ENCODE peak calls at places on chromosomes 6 and 20, in four cellular contexts. K is posterior cingulate gyrus, U is ELR, N is GM04504. W is an unnamed sample.

GRCh38 chr6:130417951-130418350 is 52.1 kb downstream of the TMEM200A start:
- DNase-seq in K (no peak), U (peak; percentile 80), N (no peak), W (peak; percentile 57)

GRCh38 chr6:140537834-140538680 is 1163.6 kb upstream of the CITED2 start:
- DNase-seq in K (no peak), U (peak; percentile 93), N (peak; percentile 98), W (peak; percentile 99)

GRCh38 chr20:23967616-23967979 is 21.0 kb downstream of the GGTLC1 start:
- DNase-seq in K (no peak), U (no peak), N (no peak), W (no peak)

GRCh38 chr6:153947817-153948447 is 91.1 kb upstream of the OPRM1 start:
- DNase-seq in K (no peak), U (peak; percentile 37), N (no peak), W (no peak)

GRCh38 chr6:113187671-113188070 is 669.5 kb upstream of the MARCKS start:
- DNase-seq in K (no peak), U (no peak), N (peak; percentile 65), W (no peak)

GRCh38 chr6:148831064-148831463 is 84.2 kb downstream of the UST start:
- DNase-seq in K (no peak), U (peak; percentile 42), N (no peak), W (no peak)

GRCh38 chr20:15674253-15675145 is 898.7 kb downstream of the KIF16B start:
- DNase-seq in K (no peak), U (no peak), N (no peak), W (no peak)

GRCh38 chr6:33860706-33861474 is 57.1 kb upstream of the MLN start:
- DNase-seq in K (no peak), U (no peak), N (peak; percentile 32), W (no peak)

GRCh38 chr6:14224359-14225103 is 107.0 kb downstream of the CD83 start:
- DNase-seq in K (no peak), U (no peak), N (no peak), W (no peak)

GRCh38 chr20:23178806-23179205 is 92.7 kb upstream of the CD93 start:
- DNase-seq in K (no peak), U (no peak), N (no peak), W (no peak)

GRCh38 chr20:36371391-36371790 is 65.3 kb downstream of the DLGAP4 start:
- DNase-seq in K (no peak), U (no peak), N (no peak), W (no peak)

GRCh38 chr6:15444081-15444731 is 198.3 kb downstream of the JARID2 start:
- DNase-seq in K (peak; percentile 24), U (no peak), N (no peak), W (no peak)

GRCh38 chr20:24843443-24843715 is 105.7 kb upstream of the CST7 start:
- DNase-seq in K (no peak), U (no peak), N (no peak), W (no peak)

GRCh38 chr6:7050099-7050498 is 57.7 kb upstream of the RREB1 start:
- DNase-seq in K (no peak), U (no peak), N (no peak), W (no peak)

GRCh38 chr20:63635431-63636141 is 8.7 kb upstream of the GMEB2 start:
- DNase-seq in K (no peak), U (no peak), N (no peak), W (no peak)

GRCh38 chr6:119110601-119111548 is 32.4 kb upstream of the FAM184A start:
- DNase-seq in K (no peak), U (peak; percentile 67), N (no peak), W (peak; percentile 20)

GRCh38 chr6:106560966-106561740 is 68.1 kb downstream of the RTN4IP1 start:
- DNase-seq in K (no peak), U (peak; percentile 62), N (no peak), W (peak; percentile 37)

GRCh38 chr6:16999486-17000436 is 102.1 kb upstream of the STMND1 start:
- DNase-seq in K (no peak), U (peak; percentile 10), N (peak; percentile 73), W (no peak)

GRCh38 chr6:145948878-145949613 is 15.1 kb downstream of the SHPRH start:
- DNase-seq in K (no peak), U (no peak), N (no peak), W (no peak)

GRCh38 chr6:145669627-145670034 is 65.7 kb downstream of the EPM2A start:
- DNase-seq in K (no peak), U (peak; percentile 83), N (peak; percentile 65), W (peak; percentile 55)

GRCh38 chr20:21714297-21715192 is 9.1 kb downstream of the PAX1 start:
- DNase-seq in K (no peak), U (no peak), N (no peak), W (no peak)

GRCh38 chr6:45724511-45724910 is 291.1 kb downstream of the CLIC5 start:
- DNase-seq in K (no peak), U (peak; percentile 72), N (peak; percentile 71), W (peak; percentile 57)

GRCh38 chr20:56628873-56629463 is at the start of gene TFAP2C:
- DNase-seq in K (no peak), U (peak; percentile 94), N (peak; percentile 69), W (no peak)

GRCh38 chr20:37760322-37760721 is 66.5 kb downstream of the CTNNBL1 start:
- DNase-seq in K (no peak), U (no peak), N (no peak), W (no peak)